ENCODE peak calls at places on chromosome 16, in eight cellular contexts. M, A, V, O, S, F, U and P are unnamed samples.

GRCh38 chr16:63737633-63738032 is 1384.2 kb downstream of the CDH11 start:
- DNase-seq in M (no peak), A (no peak), V (no peak), O (no peak), S (no peak), F (no peak), U (no peak), P (no peak)

GRCh38 chr16:77961811-77962210 is 60.5 kb upstream of the CLEC3A start:
- DNase-seq in M (no peak), A (no peak), V (no peak), O (no peak), S (no peak), F (no peak), U (no peak), P (no peak)

GRCh38 chr16:25264599-25264998 is 7.0 kb upstream of the ZKSCAN2 start:
- DNase-seq in M (no peak), A (no peak), V (no peak), O (no peak), S (no peak), F (peak; percentile 20), U (peak; percentile 31), P (peak; percentile 24)

GRCh38 chr16:26442333-26442732 is 624.4 kb upstream of the C16orf82 start:
- DNase-seq in M (no peak), A (no peak), V (no peak), O (no peak), S (no peak), F (no peak), U (no peak), P (no peak)

GRCh38 chr16:56477096-56477878 is 25.9 kb downstream of the OGFOD1 start:
- DNase-seq in M (no peak), A (no peak), V (no peak), O (peak; percentile 46), S (no peak), F (no peak), U (peak; percentile 19), P (peak; percentile 75)

GRCh38 chr16:48524348-48525200 is 85.4 kb downstream of the N4BP1 start:
- DNase-seq in M (peak; percentile 64), A (no peak), V (no peak), O (no peak), S (no peak), F (no peak), U (no peak), P (no peak)

GRCh38 chr16:12459401-12459791 is 344.3 kb downstream of the CPPED1 start:
- DNase-seq in M (peak; percentile 83), A (peak; percentile 49), V (no peak), O (no peak), S (peak; percentile 28), F (no peak), U (no peak), P (no peak)

GRCh38 chr16:50747206-50747956 is 5.5 kb downstream of the CYLD start:
- DNase-seq in M (no peak), A (no peak), V (no peak), O (peak; percentile 15), S (no peak), F (peak; percentile 33), U (no peak), P (peak; percentile 33)

GRCh38 chr16:62503073-62503472 is 466.8 kb upstream of the CDH8 start:
- DNase-seq in M (no peak), A (no peak), V (no peak), O (no peak), S (no peak), F (no peak), U (no peak), P (no peak)

GRCh38 chr16:55569025-55569424 is 2.5 kb downstream of the CAPNS2 start:
- DNase-seq in M (no peak), A (no peak), V (no peak), O (no peak), S (no peak), F (no peak), U (no peak), P (peak; percentile 32)

GRCh38 chr16:88023366-88023765 is 72.1 kb downstream of the BANP start:
- DNase-seq in M (no peak), A (peak; percentile 20), V (no peak), O (no peak), S (no peak), F (no peak), U (no peak), P (no peak)

GRCh38 chr16:84502075-84502474 is 2.4 kb downstream of the MEAK7 start:
- DNase-seq in M (peak; percentile 58), A (peak; percentile 81), V (no peak), O (no peak), S (no peak), F (no peak), U (no peak), P (no peak)

GRCh38 chr16:3112058-3112880 is at the start of gene ZNF205:
- DNase-seq in M (peak; percentile 81), A (peak; percentile 73), V (peak; percentile 87), O (no peak), S (peak; percentile 85), F (peak; percentile 93), U (peak; percentile 88), P (peak; percentile 61)

GRCh38 chr16:89326721-89327120 is 109.2 kb downstream of the ZNF778 start:
- DNase-seq in M (peak; percentile 72), A (no peak), V (no peak), O (no peak), S (no peak), F (peak; percentile 61), U (no peak), P (no peak)

GRCh38 chr16:89801800-89802199 is 14.6 kb downstream of the FANCA start:
- DNase-seq in M (no peak), A (no peak), V (no peak), O (no peak), S (no peak), F (no peak), U (no peak), P (peak; percentile 64)

GRCh38 chr16:87948119-87948545 is 3.1 kb upstream of the BANP start:
- DNase-seq in M (no peak), A (no peak), V (no peak), O (no peak), S (no peak), F (no peak), U (no peak), P (no peak)

GRCh38 chr16:89164436-89164835 is 7.1 kb upstream of the CDH15 start:
- DNase-seq in M (no peak), A (no peak), V (no peak), O (no peak), S (no peak), F (no peak), U (peak; percentile 49), P (no peak)

GRCh38 chr16:19348578-19349315 is 63.2 kb downstream of the CLEC19A start:
- DNase-seq in M (no peak), A (no peak), V (no peak), O (no peak), S (no peak), F (peak; percentile 70), U (no peak), P (no peak)

GRCh38 chr16:11156401-11156800 is 99.6 kb downstream of the SOCS1 start:
- DNase-seq in M (peak; percentile 47), A (no peak), V (no peak), O (no peak), S (no peak), F (no peak), U (no peak), P (no peak)

GRCh38 chr16:2002406-2003230 is 7.0 kb downstream of the ZNF598 start:
- DNase-seq in M (peak; percentile 79), A (no peak), V (no peak), O (no peak), S (no peak), F (no peak), U (no peak), P (no peak)
- TF ChIP-seq POLR2AphosphoS5 in M (no peak), A (no peak), V (no peak), O (no peak), S (no peak), F (no peak), U (no peak), P (no peak)

GRCh38 chr16:81101702-81102101 is 5.5 kb upstream of the GCSH start:
- DNase-seq in M (no peak), A (no peak), V (peak; percentile 52), O (no peak), S (no peak), F (no peak), U (no peak), P (no peak)

GRCh38 chr16:81106826-81107503 is 10.8 kb upstream of the GCSH start:
- DNase-seq in M (peak; percentile 12), A (no peak), V (no peak), O (no peak), S (no peak), F (no peak), U (no peak), P (no peak)

GRCh38 chr16:81112453-81112852 is 16.3 kb upstream of the GCSH start:
- DNase-seq in M (no peak), A (no peak), V (no peak), O (no peak), S (no peak), F (no peak), U (no peak), P (no peak)

GRCh38 chr16:81105946-81106345 is 9.8 kb upstream of the GCSH start:
- DNase-seq in M (no peak), A (no peak), V (no peak), O (no peak), S (no peak), F (no peak), U (no peak), P (no peak)

GRCh38 chr16:81107506-81107905 is 11.3 kb upstream of the GCSH start:
- DNase-seq in M (no peak), A (no peak), V (no peak), O (no peak), S (no peak), F (no peak), U (no peak), P (no peak)
- TF ChIP-seq POLR2AphosphoS5 in M (no peak), A (no peak), V (no peak), O (no peak), S (no peak), F (no peak), U (no peak), P (no peak)

GRCh38 chr16:9048302-9048700 is 43.1 kb upstream of the HAPSTR1 start:
- DNase-seq in M (no peak), A (no peak), V (no peak), O (peak; percentile 29), S (no peak), F (no peak), U (no peak), P (no peak)

GRCh38 chr16:9050102-9050830 is 41.2 kb upstream of the HAPSTR1 start:
- DNase-seq in M (no peak), A (no peak), V (no peak), O (no peak), S (no peak), F (peak; percentile 93), U (peak; percentile 64), P (no peak)

GRCh38 chr16:9046667-9047055 is 44.8 kb upstream of the HAPSTR1 start:
- DNase-seq in M (no peak), A (no peak), V (no peak), O (no peak), S (no peak), F (no peak), U (no peak), P (no peak)

GRCh38 chr16:9049241-9049640 is 42.2 kb upstream of the HAPSTR1 start:
- DNase-seq in M (no peak), A (no peak), V (no peak), O (no peak), S (no peak), F (no peak), U (no peak), P (no peak)

GRCh38 chr16:9047689-9048301 is 43.6 kb upstream of the HAPSTR1 start:
- DNase-seq in M (peak; percentile 77), A (peak; percentile 83), V (peak; percentile 88), O (peak; percentile 98), S (peak; percentile 79), F (peak; percentile 86), U (peak; percentile 85), P (peak; percentile 98)
- TF ChIP-seq POLR2AphosphoS5 in M (peak; percentile 71), A (peak; percentile 94), V (no peak), O (peak; percentile 68), S (peak; percentile 76), F (no peak), U (no peak), P (peak; percentile 81)

GRCh38 chr16:29852654-29853053 is 10.4 kb downstream of the CDIPT start:
- DNase-seq in M (no peak), A (no peak), V (no peak), O (no peak), S (no peak), F (no peak), U (no peak), P (peak; percentile 81)
- TF ChIP-seq POLR2AphosphoS5 in M (peak; percentile 83), A (no peak), V (no peak), O (no peak), S (peak; percentile 46), F (no peak), U (no peak), P (no peak)